ENCODE peak calls at places on chromosomes 5 and 9, in ten cellular contexts. One of them, this sample, is unnamed.

GRCh38 chr9:107465467-107466451 is 23.8 kb downstream of the KLF4 start:
- DNase-seq in uterus: peak
- DNase-seq in spleen: peak
- DNase-seq in transverse colon: peak
- DNase-seq in lower leg skin: peak
- DNase-seq in HCT116: no peak
- DNase-seq in H1: no peak
- DNase-seq in body of pancreas: peak
- DNase-seq in gastrocnemius medialis: peak
- DNase-seq in ovary: peak
- DNase-seq in this sample: peak

GRCh38 chr5:157384971-157385709 is 74.9 kb upstream of the NIPAL4 start:
- DNase-seq in uterus: peak
- DNase-seq in spleen: no peak
- DNase-seq in transverse colon: peak
- DNase-seq in lower leg skin: peak
- DNase-seq in HCT116: no peak
- DNase-seq in H1: peak
- DNase-seq in body of pancreas: no peak
- DNase-seq in gastrocnemius medialis: no peak
- DNase-seq in ovary: no peak
- DNase-seq in this sample: peak

GRCh38 chr5:151905639-151906038 is 19.0 kb downstream of the GLRA1 start:
- DNase-seq in uterus: no peak
- DNase-seq in spleen: no peak
- DNase-seq in transverse colon: no peak
- DNase-seq in lower leg skin: no peak
- DNase-seq in HCT116: no peak
- DNase-seq in H1: no peak
- DNase-seq in body of pancreas: no peak
- DNase-seq in gastrocnemius medialis: no peak
- DNase-seq in ovary: no peak
- DNase-seq in this sample: no peak

GRCh38 chr9:107907715-107908114 is 418.1 kb upstream of the KLF4 start:
- DNase-seq in uterus: no peak
- DNase-seq in spleen: no peak
- DNase-seq in transverse colon: no peak
- DNase-seq in lower leg skin: no peak
- DNase-seq in HCT116: no peak
- DNase-seq in H1: no peak
- DNase-seq in body of pancreas: no peak
- DNase-seq in gastrocnemius medialis: no peak
- DNase-seq in ovary: no peak
- DNase-seq in this sample: no peak

GRCh38 chr5:94849324-94849723 is 230.9 kb downstream of the SLF1 start:
- DNase-seq in uterus: no peak
- DNase-seq in spleen: no peak
- DNase-seq in transverse colon: no peak
- DNase-seq in lower leg skin: no peak
- DNase-seq in HCT116: no peak
- DNase-seq in H1: no peak
- DNase-seq in body of pancreas: no peak
- DNase-seq in gastrocnemius medialis: no peak
- DNase-seq in ovary: no peak
- DNase-seq in this sample: no peak

GRCh38 chr5:180159756-180160155 is 49.3 kb downstream of the RASGEF1C start:
- DNase-seq in uterus: no peak
- DNase-seq in spleen: no peak
- DNase-seq in transverse colon: no peak
- DNase-seq in lower leg skin: peak
- DNase-seq in HCT116: no peak
- DNase-seq in H1: no peak
- DNase-seq in body of pancreas: no peak
- DNase-seq in gastrocnemius medialis: no peak
- DNase-seq in ovary: no peak
- DNase-seq in this sample: no peak

GRCh38 chr5:108762660-108763059 is 15.0 kb downstream of the FER start:
- DNase-seq in uterus: no peak
- DNase-seq in spleen: no peak
- DNase-seq in transverse colon: no peak
- DNase-seq in lower leg skin: no peak
- DNase-seq in HCT116: no peak
- DNase-seq in H1: no peak
- DNase-seq in body of pancreas: no peak
- DNase-seq in gastrocnemius medialis: no peak
- DNase-seq in ovary: no peak
- DNase-seq in this sample: no peak

GRCh38 chr5:79202076-79202475 is 33.9 kb upstream of the JMY start:
- DNase-seq in uterus: no peak
- DNase-seq in spleen: no peak
- DNase-seq in transverse colon: no peak
- DNase-seq in lower leg skin: no peak
- DNase-seq in HCT116: peak
- DNase-seq in H1: no peak
- DNase-seq in body of pancreas: no peak
- DNase-seq in gastrocnemius medialis: no peak
- DNase-seq in ovary: no peak
- DNase-seq in this sample: no peak

GRCh38 chr5:151298465-151298864 is 5.1 kb downstream of the SLC36A3 start:
- DNase-seq in uterus: no peak
- DNase-seq in spleen: no peak
- DNase-seq in transverse colon: no peak
- DNase-seq in lower leg skin: no peak
- DNase-seq in HCT116: no peak
- DNase-seq in H1: no peak
- DNase-seq in body of pancreas: no peak
- DNase-seq in gastrocnemius medialis: no peak
- DNase-seq in ovary: no peak
- DNase-seq in this sample: no peak

GRCh38 chr9:108323615-108324014 is 532.2 kb downstream of the ACTL7B start:
- DNase-seq in uterus: no peak
- DNase-seq in spleen: no peak
- DNase-seq in transverse colon: no peak
- DNase-seq in lower leg skin: no peak
- DNase-seq in HCT116: no peak
- DNase-seq in H1: no peak
- DNase-seq in body of pancreas: no peak
- DNase-seq in gastrocnemius medialis: no peak
- DNase-seq in ovary: no peak
- DNase-seq in this sample: no peak

GRCh38 chr9:70101265-70101664 is 57.6 kb downstream of the MAMDC2 start:
- DNase-seq in uterus: no peak
- DNase-seq in spleen: no peak
- DNase-seq in transverse colon: no peak
- DNase-seq in lower leg skin: no peak
- DNase-seq in HCT116: no peak
- DNase-seq in H1: no peak
- DNase-seq in body of pancreas: no peak
- DNase-seq in gastrocnemius medialis: no peak
- DNase-seq in ovary: no peak
- DNase-seq in this sample: no peak

GRCh38 chr5:53233653-53234405 is 124.3 kb upstream of the MOCS2 start:
- DNase-seq in uterus: no peak
- DNase-seq in spleen: no peak
- DNase-seq in transverse colon: no peak
- DNase-seq in lower leg skin: no peak
- DNase-seq in HCT116: no peak
- DNase-seq in H1: no peak
- DNase-seq in body of pancreas: no peak
- DNase-seq in gastrocnemius medialis: no peak
- DNase-seq in ovary: no peak
- DNase-seq in this sample: no peak

GRCh38 chr5:66558562-66558961 is 37.6 kb upstream of the MAST4 start:
- DNase-seq in uterus: no peak
- DNase-seq in spleen: no peak
- DNase-seq in transverse colon: no peak
- DNase-seq in lower leg skin: no peak
- DNase-seq in HCT116: no peak
- DNase-seq in H1: no peak
- DNase-seq in body of pancreas: no peak
- DNase-seq in gastrocnemius medialis: no peak
- DNase-seq in ovary: no peak
- DNase-seq in this sample: no peak

DNA sequence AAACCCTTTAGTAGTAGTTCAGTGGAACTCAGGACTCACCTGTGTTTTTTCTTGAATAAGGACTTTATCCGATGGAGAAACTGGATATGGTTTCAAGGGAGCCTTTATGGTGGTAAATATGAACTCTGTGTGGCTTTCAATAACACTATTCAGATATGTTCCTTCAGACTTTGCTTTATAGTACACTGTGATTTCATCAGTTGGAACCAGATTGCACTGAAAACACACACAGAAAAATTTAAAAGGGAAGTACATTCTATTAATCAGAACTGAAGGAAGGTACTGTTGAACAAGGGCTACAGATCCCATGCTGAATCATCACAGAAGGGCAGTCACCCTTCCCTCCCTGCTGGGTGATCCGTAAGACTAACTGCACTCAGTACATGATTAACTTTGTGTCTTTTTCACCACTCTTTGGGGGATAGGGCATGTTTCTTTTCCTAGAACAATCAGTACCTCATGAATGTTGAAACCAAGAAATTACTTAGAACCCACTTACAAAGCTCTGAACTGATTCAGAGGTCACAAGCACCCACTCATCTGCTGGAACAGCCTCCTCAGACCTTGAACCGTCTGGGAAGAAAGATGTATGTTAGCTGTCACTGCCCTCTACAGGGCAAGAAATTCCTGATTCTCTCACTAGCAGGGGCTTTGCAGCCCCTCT is 51.2 kb downstream of the IARS1 start:
- DNase-seq in uterus: peak
- DNase-seq in spleen: no peak
- DNase-seq in transverse colon: no peak
- DNase-seq in lower leg skin: no peak
- DNase-seq in HCT116: no peak
- DNase-seq in H1: no peak
- DNase-seq in body of pancreas: no peak
- DNase-seq in gastrocnemius medialis: no peak
- DNase-seq in ovary: peak
- DNase-seq in this sample: no peak
- TF ChIP-seq POLR2A in uterus: no peak
- TF ChIP-seq POLR2A in spleen: no peak
- TF ChIP-seq POLR2A in transverse colon: no peak
- TF ChIP-seq POLR2A in lower leg skin: no peak
- TF ChIP-seq POLR2A in HCT116: no peak
- TF ChIP-seq POLR2A in H1: no peak
- TF ChIP-seq POLR2A in body of pancreas: no peak
- TF ChIP-seq POLR2A in gastrocnemius medialis: no peak
- TF ChIP-seq POLR2A in ovary: no peak
- TF ChIP-seq POLR2A in this sample: no peak

GRCh38 chr9:124284237-124284831 is 26.6 kb downstream of the NEK6 start:
- DNase-seq in uterus: no peak
- DNase-seq in spleen: no peak
- DNase-seq in transverse colon: no peak
- DNase-seq in lower leg skin: no peak
- DNase-seq in HCT116: no peak
- DNase-seq in H1: no peak
- DNase-seq in body of pancreas: no peak
- DNase-seq in gastrocnemius medialis: no peak
- DNase-seq in ovary: no peak
- DNase-seq in this sample: no peak

GRCh38 chr9:124285490-124285889 is 27.7 kb downstream of the NEK6 start:
- DNase-seq in uterus: no peak
- DNase-seq in spleen: no peak
- DNase-seq in transverse colon: no peak
- DNase-seq in lower leg skin: no peak
- DNase-seq in HCT116: no peak
- DNase-seq in H1: no peak
- DNase-seq in body of pancreas: no peak
- DNase-seq in gastrocnemius medialis: no peak
- DNase-seq in ovary: no peak
- DNase-seq in this sample: no peak

GRCh38 chr9:124284940-124285441 is 27.2 kb downstream of the NEK6 start:
- DNase-seq in uterus: peak
- DNase-seq in spleen: no peak
- DNase-seq in transverse colon: no peak
- DNase-seq in lower leg skin: no peak
- DNase-seq in HCT116: no peak
- DNase-seq in H1: no peak
- DNase-seq in body of pancreas: no peak
- DNase-seq in gastrocnemius medialis: no peak
- DNase-seq in ovary: no peak
- DNase-seq in this sample: no peak

GRCh38 chr9:124286292-124286931 is 28.7 kb downstream of the NEK6 start:
- DNase-seq in uterus: no peak
- DNase-seq in spleen: no peak
- DNase-seq in transverse colon: peak
- DNase-seq in lower leg skin: no peak
- DNase-seq in HCT116: peak
- DNase-seq in H1: no peak
- DNase-seq in body of pancreas: no peak
- DNase-seq in gastrocnemius medialis: no peak
- DNase-seq in ovary: peak
- DNase-seq in this sample: peak

DNA sequence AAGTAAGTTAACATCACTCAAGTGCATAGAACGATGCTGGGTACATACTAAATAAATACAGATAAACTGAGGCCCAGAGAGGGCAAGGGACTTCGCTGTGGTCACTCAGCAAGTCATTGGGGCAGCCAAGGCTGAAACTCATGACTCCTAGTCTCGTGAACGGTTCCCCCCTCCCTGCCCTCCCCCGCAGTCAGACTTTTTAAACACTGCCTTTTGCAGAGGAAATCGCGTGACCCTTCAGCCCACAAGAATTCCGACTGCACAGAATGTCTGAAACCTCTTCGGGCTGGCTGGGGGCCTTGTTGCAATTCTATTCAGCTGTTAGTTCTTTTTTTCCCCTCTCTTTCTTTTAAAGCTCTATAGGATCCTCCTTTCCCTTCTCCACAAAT is 28.1 kb downstream of the NEK6 start:
- DNase-seq in uterus: peak
- DNase-seq in spleen: peak
- DNase-seq in transverse colon: peak
- DNase-seq in lower leg skin: peak
- DNase-seq in HCT116: no peak
- DNase-seq in H1: no peak
- DNase-seq in body of pancreas: peak
- DNase-seq in gastrocnemius medialis: peak
- DNase-seq in ovary: peak
- DNase-seq in this sample: peak
- TF ChIP-seq CTCF in uterus: no peak
- TF ChIP-seq CTCF in spleen: no peak
- TF ChIP-seq CTCF in transverse colon: no peak
- TF ChIP-seq CTCF in lower leg skin: no peak
- TF ChIP-seq CTCF in HCT116: no peak
- TF ChIP-seq CTCF in H1: no peak
- TF ChIP-seq CTCF in body of pancreas: no peak
- TF ChIP-seq CTCF in gastrocnemius medialis: no peak
- TF ChIP-seq CTCF in ovary: no peak
- TF ChIP-seq CTCF in this sample: no peak

GRCh38 chr5:172855597-172856292 is 21.7 kb downstream of the ERGIC1 start:
- DNase-seq in uterus: no peak
- DNase-seq in spleen: no peak
- DNase-seq in transverse colon: no peak
- DNase-seq in lower leg skin: peak
- DNase-seq in HCT116: no peak
- DNase-seq in H1: no peak
- DNase-seq in body of pancreas: peak
- DNase-seq in gastrocnemius medialis: no peak
- DNase-seq in ovary: peak
- DNase-seq in this sample: no peak
- TF ChIP-seq POLR2A in uterus: no peak
- TF ChIP-seq POLR2A in spleen: no peak
- TF ChIP-seq POLR2A in transverse colon: no peak
- TF ChIP-seq POLR2A in lower leg skin: no peak
- TF ChIP-seq POLR2A in HCT116: no peak
- TF ChIP-seq POLR2A in H1: no peak
- TF ChIP-seq POLR2A in body of pancreas: no peak
- TF ChIP-seq POLR2A in gastrocnemius medialis: peak
- TF ChIP-seq POLR2A in ovary: no peak
- TF ChIP-seq POLR2A in this sample: no peak

GRCh38 chr5:7015586-7016256 is 302.5 kb downstream of the TENT4A start:
- DNase-seq in uterus: no peak
- DNase-seq in spleen: no peak
- DNase-seq in transverse colon: no peak
- DNase-seq in lower leg skin: no peak
- DNase-seq in HCT116: no peak
- DNase-seq in H1: peak
- DNase-seq in body of pancreas: peak
- DNase-seq in gastrocnemius medialis: no peak
- DNase-seq in ovary: no peak
- DNase-seq in this sample: no peak
- TF ChIP-seq CTCF in uterus: no peak
- TF ChIP-seq CTCF in spleen: no peak
- TF ChIP-seq CTCF in transverse colon: no peak
- TF ChIP-seq CTCF in lower leg skin: no peak
- TF ChIP-seq CTCF in HCT116: no peak
- TF ChIP-seq CTCF in H1: peak
- TF ChIP-seq CTCF in body of pancreas: peak
- TF ChIP-seq CTCF in gastrocnemius medialis: no peak
- TF ChIP-seq CTCF in ovary: no peak
- TF ChIP-seq CTCF in this sample: no peak

This sample was measured in heart left ventricle.